ENCODE peak calls at places on chromosomes 6 and 20, in five cellular contexts. One of them, this sample, is unnamed.

GRCh38 chr6:169320013-169320412 is 66.4 kb upstream of the THBS2 start:
- DNase-seq in activated naive CD4-positive, alpha-beta T cell treated with Interleukin-2 at 50 U/mL for 16 hours: no peak
- DNase-seq in activated CD8-positive, alpha-beta memory T cell treated with anti-CD3 and anti-CD28 coated beads for 1 hour: no peak
- DNase-seq in AG08396: peak; percentile 53
- DNase-seq in NCI-H146: no peak
- DNase-seq in this sample: no peak

GRCh38 chr6:125217369-125217768 is 63.8 kb downstream of the TPD52L1 start:
- DNase-seq in AG08396: no peak
- DNase-seq in activated naive CD4-positive, alpha-beta T cell treated with Interleukin-2 at 50 U/mL for 16 hours: no peak
- DNase-seq in NCI-H146: no peak
- DNase-seq in activated CD8-positive, alpha-beta memory T cell treated with anti-CD3 and anti-CD28 coated beads for 1 hour: no peak
- DNase-seq in this sample: no peak

GRCh38 chr20:62762376-62762775 is 33.9 kb upstream of the MRGBP start:
- DNase-seq in activated naive CD4-positive, alpha-beta T cell treated with Interleukin-2 at 50 U/mL for 16 hours: no peak
- DNase-seq in AG08396: no peak
- DNase-seq in activated CD8-positive, alpha-beta memory T cell treated with anti-CD3 and anti-CD28 coated beads for 1 hour: no peak
- DNase-seq in NCI-H146: no peak
- DNase-seq in this sample: no peak

GRCh38 chr20:25369529-25369928 is 21.1 kb downstream of the ABHD12 start:
- DNase-seq in activated naive CD4-positive, alpha-beta T cell treated with Interleukin-2 at 50 U/mL for 16 hours: no peak
- DNase-seq in activated CD8-positive, alpha-beta memory T cell treated with anti-CD3 and anti-CD28 coated beads for 1 hour: no peak
- DNase-seq in NCI-H146: no peak
- DNase-seq in AG08396: no peak
- DNase-seq in this sample: no peak

GRCh38 chr6:80165143-80165542 is 58.7 kb downstream of the BCKDHB start:
- DNase-seq in activated CD8-positive, alpha-beta memory T cell treated with anti-CD3 and anti-CD28 coated beads for 1 hour: no peak
- DNase-seq in activated naive CD4-positive, alpha-beta T cell treated with Interleukin-2 at 50 U/mL for 16 hours: peak; percentile 38
- DNase-seq in AG08396: no peak
- DNase-seq in NCI-H146: no peak
- DNase-seq in this sample: peak; percentile 67

GRCh38 chr6:144559865-144560603 is 274.9 kb downstream of the UTRN start:
- DNase-seq in AG08396: peak; percentile 16
- DNase-seq in NCI-H146: peak; percentile 19
- DNase-seq in activated CD8-positive, alpha-beta memory T cell treated with anti-CD3 and anti-CD28 coated beads for 1 hour: no peak
- DNase-seq in activated naive CD4-positive, alpha-beta T cell treated with Interleukin-2 at 50 U/mL for 16 hours: peak; percentile 21
- DNase-seq in this sample: peak; percentile 45

GRCh38 chr6:6320901-6321300 is 439 bp upstream of the F13A1 start:
- DNase-seq in NCI-H146: no peak
- DNase-seq in activated naive CD4-positive, alpha-beta T cell treated with Interleukin-2 at 50 U/mL for 16 hours: no peak
- DNase-seq in activated CD8-positive, alpha-beta memory T cell treated with anti-CD3 and anti-CD28 coated beads for 1 hour: no peak
- DNase-seq in AG08396: no peak
- DNase-seq in this sample: no peak

GRCh38 chr6:52157301-52157930 is 28.8 kb upstream of the IL17A start:
- DNase-seq in NCI-H146: no peak
- DNase-seq in AG08396: no peak
- DNase-seq in activated naive CD4-positive, alpha-beta T cell treated with Interleukin-2 at 50 U/mL for 16 hours: peak; percentile 37
- DNase-seq in activated CD8-positive, alpha-beta memory T cell treated with anti-CD3 and anti-CD28 coated beads for 1 hour: no peak
- DNase-seq in this sample: peak; percentile 73

GRCh38 chr6:46956409-46956808 is 34.7 kb upstream of the ADGRF5 start:
- DNase-seq in AG08396: no peak
- DNase-seq in activated CD8-positive, alpha-beta memory T cell treated with anti-CD3 and anti-CD28 coated beads for 1 hour: no peak
- DNase-seq in activated naive CD4-positive, alpha-beta T cell treated with Interleukin-2 at 50 U/mL for 16 hours: no peak
- DNase-seq in NCI-H146: no peak
- DNase-seq in this sample: no peak

GRCh38 chr6:153126218-153126617 is 4.9 kb downstream of the RGS17 start:
- DNase-seq in AG08396: no peak
- DNase-seq in activated naive CD4-positive, alpha-beta T cell treated with Interleukin-2 at 50 U/mL for 16 hours: no peak
- DNase-seq in NCI-H146: no peak
- DNase-seq in activated CD8-positive, alpha-beta memory T cell treated with anti-CD3 and anti-CD28 coated beads for 1 hour: no peak
- DNase-seq in this sample: no peak

GRCh38 chr20:53030061-53030460 is 57.9 kb downstream of the TSHZ2 start:
- DNase-seq in activated CD8-positive, alpha-beta memory T cell treated with anti-CD3 and anti-CD28 coated beads for 1 hour: no peak
- DNase-seq in NCI-H146: no peak
- DNase-seq in activated naive CD4-positive, alpha-beta T cell treated with Interleukin-2 at 50 U/mL for 16 hours: no peak
- DNase-seq in AG08396: no peak
- DNase-seq in this sample: no peak

GRCh38 chr6:107823047-107823557 is 1.0 kb downstream of the SCML4 start:
- DNase-seq in NCI-H146: no peak
- DNase-seq in activated naive CD4-positive, alpha-beta T cell treated with Interleukin-2 at 50 U/mL for 16 hours: peak; percentile 63
- DNase-seq in activated CD8-positive, alpha-beta memory T cell treated with anti-CD3 and anti-CD28 coated beads for 1 hour: peak; percentile 33
- DNase-seq in AG08396: no peak
- DNase-seq in this sample: peak; percentile 76

GRCh38 chr6:46949662-46950280 is 28.0 kb upstream of the ADGRF5 start:
- DNase-seq in activated naive CD4-positive, alpha-beta T cell treated with Interleukin-2 at 50 U/mL for 16 hours: no peak
- DNase-seq in AG08396: no peak
- DNase-seq in NCI-H146: no peak
- DNase-seq in activated CD8-positive, alpha-beta memory T cell treated with anti-CD3 and anti-CD28 coated beads for 1 hour: no peak
- DNase-seq in this sample: no peak

GRCh38 chr6:152364846-152365245 is 272.3 kb downstream of the SYNE1 start:
- DNase-seq in NCI-H146: no peak
- DNase-seq in activated CD8-positive, alpha-beta memory T cell treated with anti-CD3 and anti-CD28 coated beads for 1 hour: no peak
- DNase-seq in activated naive CD4-positive, alpha-beta T cell treated with Interleukin-2 at 50 U/mL for 16 hours: no peak
- DNase-seq in AG08396: no peak
- DNase-seq in this sample: no peak